ENCODE peak calls at places on chromosomes 11 and 22, in seven cellular contexts. U is thoracic aorta; O is activated CD8-positive, alpha-beta memory T cell treated with anti-CD3 and anti-CD28 coated beads, Interleukin-2, amount 50 U/mL, for 4 hours; H is endothelial cell; G is HuH-7; T is K562; X is bronchial epithelial cell. F is an unnamed sample.
A peak's percentile ranks its signal among the peaks of the same experiment; 100 is the strongest.

GRCh38 chr11:460331-461199 is 10.5 kb downstream of the PTDSS2 start:
- DNase-seq in U (no peak), O (no peak), H (no peak), G (no peak), T (peak; percentile 92), X (no peak), F (no peak)

GRCh38 chr11:44893250-44894216 is 57.1 kb downstream of the TP53I11 start:
- DNase-seq in U (no peak), O (no peak), H (no peak), G (no peak), T (no peak), X (no peak), F (no peak)

GRCh38 chr11:10590516-10590915 is 22.1 kb upstream of the LYVE1 start:
- DNase-seq in U (no peak), O (no peak), H (no peak), G (no peak), T (no peak), X (no peak), F (no peak)

GRCh38 chr11:93905384-93905783 is 55.0 kb upstream of the VSTM5 start:
- DNase-seq in U (no peak), O (no peak), H (no peak), G (no peak), T (no peak), X (peak; percentile 31), F (no peak)

GRCh38 chr11:46120711-46121327 is 435 bp downstream of the PHF21A start:
- DNase-seq in U (no peak), O (peak; percentile 19), H (peak; percentile 47), G (peak; percentile 34), T (peak; percentile 34), X (peak; percentile 55), F (peak; percentile 87)

GRCh38 chr11:111718436-111719325 is 47.5 kb downstream of the PPP2R1B start:
- DNase-seq in U (no peak), O (no peak), H (no peak), G (no peak), T (no peak), X (peak; percentile 86), F (no peak)

GRCh38 chr11:85772700-85773099 is 38.2 kb downstream of the SYTL2 start:
- DNase-seq in U (no peak), O (no peak), H (no peak), G (no peak), T (no peak), X (no peak), F (no peak)

GRCh38 chr11:1517117-1518005 is 30.8 kb upstream of the MOB2 start:
- DNase-seq in U (no peak), O (no peak), H (no peak), G (no peak), T (no peak), X (no peak), F (no peak)

GRCh38 chr22:18096823-18097222 is 13.8 kb upstream of the TUBA8 start:
- DNase-seq in U (no peak), O (no peak), H (no peak), G (no peak), T (no peak), X (no peak), F (no peak)